ENCODE peak calls at places on chromosomes 11 and 22, in six cellular contexts. One of them, this sample, is unnamed.

GRCh38 chr22:31901388-31902137 is 42.8 kb upstream of the YWHAH start:
- DNase-seq in neuronal stem cell: no peak
- DNase-seq in trophoblast cell: no peak
- DNase-seq in H9: no peak
- DNase-seq in IMR-90: no peak
- DNase-seq in H1: no peak
- DNase-seq in this sample: no peak

GRCh38 chr11:33635161-33635560 is 65.5 kb downstream of the C11orf91 start:
- DNase-seq in IMR-90: peak; percentile 58
- DNase-seq in H9: no peak
- DNase-seq in neuronal stem cell: no peak
- DNase-seq in trophoblast cell: no peak
- DNase-seq in H1: no peak
- DNase-seq in this sample: no peak

GRCh38 chr22:47203554-47203991 is 441.1 kb downstream of the TBC1D22A start:
- DNase-seq in H9: no peak
- DNase-seq in neuronal stem cell: no peak
- DNase-seq in H1: no peak
- DNase-seq in IMR-90: no peak
- DNase-seq in trophoblast cell: no peak
- DNase-seq in this sample: no peak

GRCh38 chr11:35335226-35335625 is 84.1 kb downstream of the SLC1A2 start:
- DNase-seq in H1: no peak
- DNase-seq in neuronal stem cell: no peak
- DNase-seq in H9: no peak
- DNase-seq in trophoblast cell: peak; percentile 71
- DNase-seq in IMR-90: no peak
- DNase-seq in this sample: no peak

GRCh38 chr11:82229346-82229745 is 504.3 kb downstream of the FAM181B start:
- DNase-seq in trophoblast cell: no peak
- DNase-seq in IMR-90: no peak
- DNase-seq in neuronal stem cell: no peak
- DNase-seq in H1: no peak
- DNase-seq in H9: no peak
- DNase-seq in this sample: peak; percentile 3

GRCh38 chr22:37098976-37099577 is 10.4 kb downstream of the TMPRSS6 start:
- DNase-seq in H9: peak; percentile 62
- DNase-seq in trophoblast cell: no peak
- DNase-seq in IMR-90: no peak
- DNase-seq in neuronal stem cell: no peak
- DNase-seq in H1: no peak
- DNase-seq in this sample: no peak

GRCh38 chr22:37284126-37284806 is 2.0 kb downstream of the CYTH4 start:
- DNase-seq in H9: no peak
- DNase-seq in trophoblast cell: no peak
- DNase-seq in H1: no peak
- DNase-seq in IMR-90: no peak
- DNase-seq in neuronal stem cell: no peak
- DNase-seq in this sample: no peak

GRCh38 chr11:27107548-27107947 is 66.9 kb downstream of the BBOX1 start:
- DNase-seq in trophoblast cell: no peak
- DNase-seq in IMR-90: no peak
- DNase-seq in H9: no peak
- DNase-seq in neuronal stem cell: no peak
- DNase-seq in H1: no peak
- DNase-seq in this sample: no peak

GRCh38 chr11:6653656-6654055 is 2.0 kb downstream of the DCHS1 start:
- DNase-seq in H1: no peak
- DNase-seq in H9: no peak
- DNase-seq in IMR-90: no peak
- DNase-seq in neuronal stem cell: no peak
- DNase-seq in trophoblast cell: no peak
- DNase-seq in this sample: no peak

GRCh38 chr11:76313913-76314740 is 66.8 kb downstream of the THAP12 start:
- DNase-seq in IMR-90: no peak
- DNase-seq in H1: peak; percentile 25
- DNase-seq in H9: peak; percentile 76
- DNase-seq in neuronal stem cell: no peak
- DNase-seq in trophoblast cell: peak; percentile 69
- DNase-seq in this sample: peak; percentile 64

GRCh38 chr11:88357323-88358039 is 19.9 kb upstream of the CTSC start:
- DNase-seq in IMR-90: peak; percentile 27
- DNase-seq in trophoblast cell: no peak
- DNase-seq in H9: no peak
- DNase-seq in H1: no peak
- DNase-seq in neuronal stem cell: no peak
- DNase-seq in this sample: peak; percentile 44

GRCh38 chr11:130315354-130315970 is 745 bp upstream of the ZBTB44 start:
- DNase-seq in neuronal stem cell: no peak
- DNase-seq in H1: no peak
- DNase-seq in trophoblast cell: no peak
- DNase-seq in IMR-90: no peak
- DNase-seq in H9: peak; percentile 77
- DNase-seq in this sample: no peak

GRCh38 chr11:68370211-68371111 is 58.1 kb downstream of the LRP5 start:
- DNase-seq in trophoblast cell: peak; percentile 68
- DNase-seq in neuronal stem cell: no peak
- DNase-seq in H9: no peak
- DNase-seq in IMR-90: no peak
- DNase-seq in H1: no peak
- DNase-seq in this sample: peak; percentile 60

GRCh38 chr11:62841361-62842170 is 2.2 kb upstream of the WDR74 start:
- DNase-seq in trophoblast cell: peak; percentile 88
- DNase-seq in H9: peak; percentile 93
- DNase-seq in IMR-90: peak; percentile 100
- DNase-seq in H1: peak; percentile 88
- DNase-seq in neuronal stem cell: peak; percentile 93
- DNase-seq in this sample: peak; percentile 100

GRCh38 chr11:122248130-122248529 is 132.1 kb upstream of the BLID start:
- DNase-seq in trophoblast cell: no peak
- DNase-seq in H9: no peak
- DNase-seq in IMR-90: no peak
- DNase-seq in neuronal stem cell: no peak
- DNase-seq in H1: no peak
- DNase-seq in this sample: no peak

GRCh38 chr11:120793806-120794479 is 230.0 kb upstream of the TBCEL start:
- DNase-seq in trophoblast cell: no peak
- DNase-seq in H1: no peak
- DNase-seq in IMR-90: no peak
- DNase-seq in neuronal stem cell: no peak
- DNase-seq in H9: no peak
- DNase-seq in this sample: no peak

GRCh38 chr11:120789391-120789790 is 234.5 kb upstream of the TBCEL start:
- DNase-seq in trophoblast cell: no peak
- DNase-seq in H9: no peak
- DNase-seq in neuronal stem cell: no peak
- DNase-seq in IMR-90: no peak
- DNase-seq in H1: no peak
- DNase-seq in this sample: no peak

GRCh38 chr11:120794748-120795147 is 229.2 kb upstream of the TBCEL start:
- DNase-seq in IMR-90: no peak
- DNase-seq in trophoblast cell: no peak
- DNase-seq in H9: no peak
- DNase-seq in neuronal stem cell: no peak
- DNase-seq in H1: no peak
- DNase-seq in this sample: no peak

GRCh38 chr11:120793150-120793549 is 230.8 kb upstream of the TBCEL start:
- DNase-seq in H1: no peak
- DNase-seq in H9: no peak
- DNase-seq in neuronal stem cell: no peak
- DNase-seq in trophoblast cell: no peak
- DNase-seq in IMR-90: no peak
- DNase-seq in this sample: no peak

GRCh38 chr11:120792306-120792705 is 231.6 kb upstream of the TBCEL start:
- DNase-seq in trophoblast cell: no peak
- DNase-seq in neuronal stem cell: no peak
- DNase-seq in IMR-90: no peak
- DNase-seq in H9: no peak
- DNase-seq in H1: no peak
- DNase-seq in this sample: no peak
- H3K18ac ChIP-seq in trophoblast cell: no peak overlapping the region
- H3K18ac ChIP-seq in neuronal stem cell: no peak overlapping the region
- H3K18ac ChIP-seq in IMR-90: no peak overlapping the region
- H3K18ac ChIP-seq in H9: no peak overlapping the region
- H3K18ac ChIP-seq in H1: no peak overlapping the region
- H3K18ac ChIP-seq in this sample: no peak overlapping the region

GRCh38 chr11:70892889-70893288 is 359.5 kb downstream of the SHANK2 start:
- DNase-seq in H1: no peak
- DNase-seq in IMR-90: no peak
- DNase-seq in H9: no peak
- DNase-seq in trophoblast cell: no peak
- DNase-seq in neuronal stem cell: no peak
- DNase-seq in this sample: no peak

GRCh38 chr11:70887428-70887827 is 364.9 kb downstream of the SHANK2 start:
- DNase-seq in H9: no peak
- DNase-seq in IMR-90: no peak
- DNase-seq in neuronal stem cell: peak; percentile 62
- DNase-seq in trophoblast cell: no peak
- DNase-seq in H1: no peak
- DNase-seq in this sample: no peak

GRCh38 chr11:70885721-70886305 is 366.6 kb downstream of the SHANK2 start:
- DNase-seq in neuronal stem cell: no peak
- DNase-seq in IMR-90: peak; percentile 11
- DNase-seq in H9: no peak
- DNase-seq in H1: no peak
- DNase-seq in trophoblast cell: no peak
- DNase-seq in this sample: peak; percentile 54

GRCh38 chr11:70891844-70892380 is 360.5 kb downstream of the SHANK2 start:
- DNase-seq in neuronal stem cell: no peak
- DNase-seq in H1: no peak
- DNase-seq in H9: no peak
- DNase-seq in trophoblast cell: no peak
- DNase-seq in IMR-90: no peak
- DNase-seq in this sample: no peak

DNA sequence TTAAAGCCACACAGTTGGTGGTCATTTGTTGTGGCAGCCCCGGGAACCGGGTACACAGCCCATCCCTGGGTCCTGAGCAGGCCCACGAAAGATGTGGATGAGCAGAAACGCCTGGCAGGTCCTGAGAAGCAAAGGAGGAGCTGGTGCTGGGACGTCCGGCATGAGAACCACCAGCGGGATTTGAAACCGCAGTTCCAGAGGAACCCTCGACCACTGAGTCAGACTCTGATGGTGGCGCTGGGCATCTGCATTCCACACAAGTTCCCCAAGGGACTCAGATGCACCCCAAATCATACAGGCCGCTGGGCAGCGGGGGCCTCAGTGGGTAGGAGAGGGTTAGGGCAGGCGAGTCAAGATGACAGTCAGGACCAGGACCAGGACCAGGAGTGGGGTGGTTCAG is 363.0 kb downstream of the SHANK2 start:
- DNase-seq in trophoblast cell: no peak
- DNase-seq in IMR-90: no peak
- DNase-seq in H9: no peak
- DNase-seq in H1: no peak
- DNase-seq in neuronal stem cell: no peak
- DNase-seq in this sample: no peak
- H3K14ac ChIP-seq in trophoblast cell: no peak overlapping the region
- H3K14ac ChIP-seq in IMR-90: no peak overlapping the region
- H3K14ac ChIP-seq in H9: no peak overlapping the region
- H3K14ac ChIP-seq in H1: no peak overlapping the region
- H3K14ac ChIP-seq in neuronal stem cell: no peak overlapping the region
- H3K14ac ChIP-seq in this sample: no peak overlapping the region

DNA sequence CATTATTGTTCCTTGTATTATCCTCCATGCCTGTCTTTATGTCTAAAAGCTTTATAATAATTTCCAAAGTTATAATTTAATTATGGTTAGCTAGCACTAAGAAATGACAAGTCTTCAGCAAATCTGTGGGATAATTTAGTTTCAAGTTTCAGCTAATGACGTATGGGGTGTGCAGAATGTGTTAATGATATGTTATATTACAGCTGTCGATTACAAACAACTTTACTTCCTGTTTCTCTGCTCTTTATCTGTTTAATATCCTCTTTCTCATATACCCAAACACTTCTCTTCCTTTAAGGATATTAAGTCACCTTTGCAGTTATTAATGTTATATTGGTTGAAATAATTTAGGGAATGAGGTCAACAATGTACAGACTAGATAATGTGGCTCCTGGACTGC is 161.8 kb downstream of the CASP12 start:
- DNase-seq in H1: no peak
- DNase-seq in IMR-90: no peak
- DNase-seq in neuronal stem cell: no peak
- DNase-seq in H9: no peak
- DNase-seq in trophoblast cell: no peak
- DNase-seq in this sample: no peak
- H2BK120ac ChIP-seq in H1: no peak overlapping the region
- H2BK120ac ChIP-seq in IMR-90: no peak overlapping the region
- H2BK120ac ChIP-seq in neuronal stem cell: no peak overlapping the region
- H2BK120ac ChIP-seq in H9: no peak overlapping the region
- H2BK120ac ChIP-seq in trophoblast cell: no peak overlapping the region
- H2BK120ac ChIP-seq in this sample: no peak overlapping the region

GRCh38 chr11:13776134-13776815 is 107.8 kb downstream of the FAR1 start:
- DNase-seq in H1: no peak
- DNase-seq in H9: peak; percentile 41
- DNase-seq in IMR-90: no peak
- DNase-seq in neuronal stem cell: no peak
- DNase-seq in trophoblast cell: no peak
- DNase-seq in this sample: no peak
- H3K18ac ChIP-seq in H1: peak overlapping the region; percentile 25
- H3K18ac ChIP-seq in H9: peak overlapping the region; percentile 72
- H3K18ac ChIP-seq in IMR-90: no peak overlapping the region
- H3K18ac ChIP-seq in neuronal stem cell: no peak overlapping the region
- H3K18ac ChIP-seq in trophoblast cell: no peak overlapping the region
- H3K18ac ChIP-seq in this sample: no peak overlapping the region